ENCODE peak calls at places on chromosomes 4 and X, in four cellular contexts. One of them, this sample, is unnamed.

GRCh38 chr4:56637791-56638190 is 43.3 kb downstream of the HOPX start:
- DNase-seq in A549: no peak
- DNase-seq in dorsolateral prefrontal cortex: no peak
- DNase-seq in NT2/D1: no peak
- DNase-seq in this sample: no peak

GRCh38 chr4:154490589-154491340 is 834 bp downstream of the DCHS2 start:
- DNase-seq in A549: no peak
- DNase-seq in dorsolateral prefrontal cortex: no peak
- DNase-seq in NT2/D1: no peak
- DNase-seq in this sample: no peak

GRCh38 chr4:168917150-168917779 is 92.8 kb downstream of the CBR4 start:
- DNase-seq in A549: peak; percentile 48
- DNase-seq in dorsolateral prefrontal cortex: no peak
- DNase-seq in NT2/D1: peak; percentile 18
- DNase-seq in this sample: no peak

GRCh38 chr4:88230953-88231835 is 53.2 kb downstream of the PPM1K start:
- DNase-seq in A549: no peak
- DNase-seq in dorsolateral prefrontal cortex: no peak
- DNase-seq in NT2/D1: no peak
- DNase-seq in this sample: no peak

GRCh38 chr4:89788243-89789072 is 48.5 kb downstream of the SNCA start:
- DNase-seq in A549: no peak
- DNase-seq in dorsolateral prefrontal cortex: no peak
- DNase-seq in NT2/D1: no peak
- DNase-seq in this sample: no peak

GRCh38 chr4:12987284-12987683 is 496.9 kb downstream of the RAB28 start:
- DNase-seq in A549: no peak
- DNase-seq in dorsolateral prefrontal cortex: no peak
- DNase-seq in NT2/D1: no peak
- DNase-seq in this sample: no peak

GRCh38 chrX:79259073-79259689 is 108.0 kb downstream of the ITM2A start:
- DNase-seq in A549: no peak
- DNase-seq in dorsolateral prefrontal cortex: no peak
- DNase-seq in NT2/D1: no peak
- DNase-seq in this sample: no peak

GRCh38 chr4:1992468-1993168 is 16.2 kb downstream of the NELFA start:
- DNase-seq in A549: no peak
- DNase-seq in dorsolateral prefrontal cortex: no peak
- DNase-seq in NT2/D1: no peak
- DNase-seq in this sample: no peak

GRCh38 chrX:53544936-53545335 is 110.8 kb upstream of the HSD17B10 start:
- DNase-seq in A549: no peak
- DNase-seq in dorsolateral prefrontal cortex: no peak
- DNase-seq in NT2/D1: no peak
- DNase-seq in this sample: no peak

GRCh38 chrX:14936561-14936960 is 63.3 kb downstream of the MOSPD2 start:
- DNase-seq in A549: peak; percentile 44
- DNase-seq in dorsolateral prefrontal cortex: no peak
- DNase-seq in NT2/D1: no peak
- DNase-seq in this sample: no peak

GRCh38 chr4:8221476-8221875 is 22.4 kb downstream of the SH3TC1 start:
- DNase-seq in A549: no peak
- DNase-seq in dorsolateral prefrontal cortex: no peak
- DNase-seq in NT2/D1: no peak
- DNase-seq in this sample: no peak

GRCh38 chr4:3765271-3766206 is 646 bp upstream of the ADRA2C start:
- DNase-seq in A549: peak; percentile 56
- DNase-seq in dorsolateral prefrontal cortex: peak; percentile 79
- DNase-seq in NT2/D1: no peak
- DNase-seq in this sample: peak; percentile 61

GRCh38 chr4:71296945-71297344 is 41.9 kb upstream of the SLC4A4 start:
- DNase-seq in A549: no peak
- DNase-seq in dorsolateral prefrontal cortex: no peak
- DNase-seq in NT2/D1: no peak
- DNase-seq in this sample: no peak

GRCh38 chr4:111209706-111210105 is 586.8 kb upstream of the PITX2 start:
- DNase-seq in A549: no peak
- DNase-seq in dorsolateral prefrontal cortex: no peak
- DNase-seq in NT2/D1: peak; percentile 11
- DNase-seq in this sample: no peak

GRCh38 chr4:7055990-7056325 is 11.9 kb downstream of the GRPEL1 start:
- DNase-seq in A549: no peak
- DNase-seq in dorsolateral prefrontal cortex: no peak
- DNase-seq in NT2/D1: no peak
- DNase-seq in this sample: no peak

GRCh38 chr4:136558940-136559494 is 973.3 kb downstream of the PCDH18 start:
- DNase-seq in A549: no peak
- DNase-seq in dorsolateral prefrontal cortex: no peak
- DNase-seq in NT2/D1: no peak
- DNase-seq in this sample: no peak

GRCh38 chrX:4240541-4241194 is 527.2 kb upstream of the PRKX start:
- DNase-seq in A549: peak; percentile 3
- DNase-seq in dorsolateral prefrontal cortex: no peak
- DNase-seq in NT2/D1: no peak
- DNase-seq in this sample: no peak

GRCh38 chr4:55169352-55169959 is 44.1 kb upstream of the KDR start:
- DNase-seq in A549: peak; percentile 13
- DNase-seq in dorsolateral prefrontal cortex: no peak
- DNase-seq in NT2/D1: peak; percentile 57
- DNase-seq in this sample: peak; percentile 29

GRCh38 chrX:109448539-109448938 is 33.3 kb downstream of the GUCY2F start:
- DNase-seq in A549: no peak
- DNase-seq in dorsolateral prefrontal cortex: no peak
- DNase-seq in NT2/D1: no peak
- DNase-seq in this sample: no peak

GRCh38 chrX:27444093-27444908 is 18.8 kb downstream of the PPP4R3C start:
- DNase-seq in A549: no peak
- DNase-seq in dorsolateral prefrontal cortex: no peak
- DNase-seq in NT2/D1: no peak
- DNase-seq in this sample: no peak

GRCh38 chrX:97609938-97610337 is 726.2 kb downstream of the RPA4 start:
- DNase-seq in A549: no peak
- DNase-seq in dorsolateral prefrontal cortex: no peak
- DNase-seq in NT2/D1: no peak
- DNase-seq in this sample: no peak

GRCh38 chr4:119030536-119030890 is 105.1 kb upstream of the MYOZ2 start:
- DNase-seq in A549: no peak
- DNase-seq in dorsolateral prefrontal cortex: no peak
- DNase-seq in NT2/D1: no peak
- DNase-seq in this sample: no peak

GRCh38 chr4:119031218-119031617 is 104.4 kb upstream of the MYOZ2 start:
- DNase-seq in A549: no peak
- DNase-seq in dorsolateral prefrontal cortex: no peak
- DNase-seq in NT2/D1: no peak
- DNase-seq in this sample: no peak

GRCh38 chr4:119035941-119036737 is 99.5 kb upstream of the MYOZ2 start:
- DNase-seq in A549: no peak
- DNase-seq in dorsolateral prefrontal cortex: no peak
- DNase-seq in NT2/D1: no peak
- DNase-seq in this sample: no peak

GRCh38 chr4:119034276-119035008 is 101.2 kb upstream of the MYOZ2 start:
- DNase-seq in A549: no peak
- DNase-seq in dorsolateral prefrontal cortex: no peak
- DNase-seq in NT2/D1: no peak
- DNase-seq in this sample: no peak

GRCh38 chr4:119032921-119033685 is 102.5 kb upstream of the MYOZ2 start:
- DNase-seq in A549: no peak
- DNase-seq in dorsolateral prefrontal cortex: no peak
- DNase-seq in NT2/D1: no peak
- DNase-seq in this sample: no peak
- H3K4me3 ChIP-seq in A549: no peak overlapping the region
- H3K4me3 ChIP-seq in dorsolateral prefrontal cortex: no peak overlapping the region
- H3K4me3 ChIP-seq in NT2/D1: no peak overlapping the region
- H3K4me3 ChIP-seq in this sample: no peak overlapping the region

GRCh38 chrX:66018585-66019309 is 21.1 kb downstream of the VSIG4 start:
- DNase-seq in A549: no peak
- DNase-seq in dorsolateral prefrontal cortex: no peak
- DNase-seq in NT2/D1: no peak
- DNase-seq in this sample: no peak
- H3K4me3 ChIP-seq in A549: no peak overlapping the region
- H3K4me3 ChIP-seq in dorsolateral prefrontal cortex: no peak overlapping the region
- H3K4me3 ChIP-seq in NT2/D1: no peak overlapping the region
- H3K4me3 ChIP-seq in this sample: no peak overlapping the region

GRCh38 chrX:56385336-56385735 is 153.2 kb downstream of the KLF8 start:
- DNase-seq in A549: no peak
- DNase-seq in dorsolateral prefrontal cortex: no peak
- DNase-seq in NT2/D1: no peak
- DNase-seq in this sample: no peak
- H3K4me3 ChIP-seq in A549: no peak overlapping the region
- H3K4me3 ChIP-seq in dorsolateral prefrontal cortex: no peak overlapping the region
- H3K4me3 ChIP-seq in NT2/D1: no peak overlapping the region
- H3K4me3 ChIP-seq in this sample: no peak overlapping the region

GRCh38 chr4:53861856-53862610 is 202.4 kb downstream of the CHIC2 start:
- DNase-seq in A549: peak; percentile 40
- DNase-seq in dorsolateral prefrontal cortex: no peak
- DNase-seq in NT2/D1: no peak
- DNase-seq in this sample: no peak
- H3K4me3 ChIP-seq in A549: no peak overlapping the region
- H3K4me3 ChIP-seq in dorsolateral prefrontal cortex: no peak overlapping the region
- H3K4me3 ChIP-seq in NT2/D1: no peak overlapping the region
- H3K4me3 ChIP-seq in this sample: no peak overlapping the region

GRCh38 chr4:77075869-77076801 is at the start of gene CCNI:
- DNase-seq in A549: peak; percentile 96
- DNase-seq in dorsolateral prefrontal cortex: peak; percentile 94
- DNase-seq in NT2/D1: peak; percentile 90
- DNase-seq in this sample: peak; percentile 99

GRCh38 chr4:77073106-77073858 is 2.5 kb downstream of the CCNI start:
- DNase-seq in A549: no peak
- DNase-seq in dorsolateral prefrontal cortex: no peak
- DNase-seq in NT2/D1: no peak
- DNase-seq in this sample: no peak

GRCh38 chr4:77073981-77074865 is 1.6 kb downstream of the CCNI start:
- DNase-seq in A549: no peak
- DNase-seq in dorsolateral prefrontal cortex: no peak
- DNase-seq in NT2/D1: no peak
- DNase-seq in this sample: no peak

GRCh38 chr4:77074961-77075855 is 581 bp downstream of the CCNI start:
- DNase-seq in A549: peak; percentile 35
- DNase-seq in dorsolateral prefrontal cortex: peak; percentile 46
- DNase-seq in NT2/D1: no peak
- DNase-seq in this sample: peak; percentile 69

GRCh38 chr4:77072195-77072753 is 3.5 kb downstream of the CCNI start:
- DNase-seq in A549: no peak
- DNase-seq in dorsolateral prefrontal cortex: no peak
- DNase-seq in NT2/D1: no peak
- DNase-seq in this sample: no peak
- H3K4me3 ChIP-seq in A549: no peak overlapping the region
- H3K4me3 ChIP-seq in dorsolateral prefrontal cortex: no peak overlapping the region
- H3K4me3 ChIP-seq in NT2/D1: no peak overlapping the region
- H3K4me3 ChIP-seq in this sample: no peak overlapping the region

DNA sequence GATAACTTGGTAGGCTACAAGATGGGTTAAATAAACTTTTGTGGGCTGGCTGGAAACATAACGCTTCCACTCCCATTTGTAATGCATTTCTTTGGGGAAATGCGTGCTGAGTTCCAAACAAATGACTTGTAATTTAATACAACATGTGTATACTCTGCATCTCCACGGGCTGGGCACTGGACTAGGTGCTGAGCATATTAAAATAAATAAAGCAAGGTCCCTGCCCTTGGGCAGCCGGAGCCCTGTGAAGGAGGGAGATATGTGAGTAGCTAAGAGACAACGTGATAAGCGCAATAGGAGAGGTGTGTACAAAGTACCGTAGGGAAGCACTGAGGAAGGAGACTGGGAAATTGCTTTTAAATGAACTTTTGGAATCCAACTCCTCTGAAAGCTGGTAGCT is 147.2 kb upstream of the RBPJ start:
- DNase-seq in A549: no peak
- DNase-seq in dorsolateral prefrontal cortex: no peak
- DNase-seq in NT2/D1: no peak
- DNase-seq in this sample: no peak
- H3K4me3 ChIP-seq in A549: no peak overlapping the region
- H3K4me3 ChIP-seq in dorsolateral prefrontal cortex: no peak overlapping the region
- H3K4me3 ChIP-seq in NT2/D1: no peak overlapping the region
- H3K4me3 ChIP-seq in this sample: no peak overlapping the region

GRCh38 chrX:47216393-47216925 is 2.0 kb upstream of the CDK16 start:
- DNase-seq in A549: no peak
- DNase-seq in dorsolateral prefrontal cortex: no peak
- DNase-seq in NT2/D1: no peak
- DNase-seq in this sample: no peak
- H3K4me3 ChIP-seq in A549: no peak overlapping the region
- H3K4me3 ChIP-seq in dorsolateral prefrontal cortex: no peak overlapping the region
- H3K4me3 ChIP-seq in NT2/D1: no peak overlapping the region
- H3K4me3 ChIP-seq in this sample: no peak overlapping the region

GRCh38 chrX:40938418-40938817 is 146.8 kb upstream of the USP9X start:
- DNase-seq in A549: peak; percentile 27
- DNase-seq in dorsolateral prefrontal cortex: no peak
- DNase-seq in NT2/D1: no peak
- DNase-seq in this sample: no peak

GRCh38 chrX:40931921-40932320 is 153.3 kb upstream of the USP9X start:
- DNase-seq in A549: peak; percentile 26
- DNase-seq in dorsolateral prefrontal cortex: no peak
- DNase-seq in NT2/D1: no peak
- DNase-seq in this sample: no peak

GRCh38 chrX:40928076-40928475 is 157.2 kb upstream of the USP9X start:
- DNase-seq in A549: no peak
- DNase-seq in dorsolateral prefrontal cortex: no peak
- DNase-seq in NT2/D1: no peak
- DNase-seq in this sample: no peak

GRCh38 chrX:40936827-40937226 is 148.4 kb upstream of the USP9X start:
- DNase-seq in A549: peak; percentile 26
- DNase-seq in dorsolateral prefrontal cortex: no peak
- DNase-seq in NT2/D1: no peak
- DNase-seq in this sample: no peak

GRCh38 chrX:40933132-40934078 is 151.8 kb upstream of the USP9X start:
- DNase-seq in A549: peak; percentile 36
- DNase-seq in dorsolateral prefrontal cortex: no peak
- DNase-seq in NT2/D1: no peak
- DNase-seq in this sample: no peak
- H3K4me3 ChIP-seq in A549: peak overlapping the region; percentile 17
- H3K4me3 ChIP-seq in dorsolateral prefrontal cortex: no peak overlapping the region
- H3K4me3 ChIP-seq in NT2/D1: no peak overlapping the region
- H3K4me3 ChIP-seq in this sample: no peak overlapping the region